ENCODE peak calls at places on chromosomes 7 and 10, in eight cellular contexts. M is right lobe of liver, Y is adrenal gland, R is HCT116, Q is sigmoid colon, K is HepG2, C is suprapubic skin, B is Peyer's patch. G is an unnamed sample.

GRCh38 chr7:81433196-81433595 is 336.7 kb downstream of the HGF start:
- DNase-seq in M (no peak), Y (no peak), R (no peak), Q (no peak), K (no peak), C (no peak), B (no peak), G (no peak)

GRCh38 chr10:122675278-122675677 is 24.4 kb downstream of the C10orf120 start:
- DNase-seq in M (no peak), Y (no peak), R (no peak), Q (no peak), K (no peak), C (peak), B (no peak), G (no peak)

GRCh38 chr7:17690030-17690429 is 250.3 kb downstream of the SNX13 start:
- DNase-seq in M (no peak), Y (no peak), R (no peak), Q (no peak), K (no peak), C (no peak), B (no peak), G (no peak)

GRCh38 chr10:75013522-75013921 is 97.9 kb upstream of the SAMD8 start:
- DNase-seq in M (no peak), Y (no peak), R (no peak), Q (no peak), K (no peak), C (no peak), B (no peak), G (no peak)

GRCh38 chr10:116002735-116003134 is 270.3 kb downstream of the GFRA1 start:
- DNase-seq in M (no peak), Y (no peak), R (no peak), Q (no peak), K (no peak), C (no peak), B (no peak), G (no peak)

GRCh38 chr10:89086801-89087513 is 96.4 kb downstream of the FAS start:
- DNase-seq in M (no peak), Y (peak), R (no peak), Q (peak), K (no peak), C (peak), B (peak), G (peak)

GRCh38 chr10:78588194-78588811 is 480.5 kb upstream of the ZMIZ1 start:
- DNase-seq in M (no peak), Y (no peak), R (no peak), Q (peak), K (peak), C (no peak), B (no peak), G (no peak)

GRCh38 chr10:85791846-85792532 is 574.6 kb downstream of the GRID1 start:
- DNase-seq in M (no peak), Y (no peak), R (no peak), Q (no peak), K (no peak), C (no peak), B (no peak), G (peak)

GRCh38 chr10:76649723-76650127 is 987.9 kb downstream of the KCNMA1 start:
- DNase-seq in M (no peak), Y (no peak), R (no peak), Q (peak), K (no peak), C (no peak), B (no peak), G (peak)

GRCh38 chr10:80945267-80945880 is 407.7 kb downstream of the SH2D4B start:
- DNase-seq in M (no peak), Y (no peak), R (no peak), Q (no peak), K (peak), C (no peak), B (no peak), G (no peak)

GRCh38 chr7:40530292-40530691 is 395.5 kb downstream of the SUGCT start:
- DNase-seq in M (no peak), Y (no peak), R (no peak), Q (no peak), K (no peak), C (no peak), B (no peak), G (no peak)

GRCh38 chr10:78684954-78685353 is 383.8 kb upstream of the ZMIZ1 start:
- DNase-seq in M (no peak), Y (no peak), R (no peak), Q (no peak), K (no peak), C (no peak), B (no peak), G (no peak)

GRCh38 chr10:132905661-132906060 is 36.7 kb downstream of the CFAP46 start:
- DNase-seq in M (no peak), Y (no peak), R (no peak), Q (peak), K (no peak), C (no peak), B (no peak), G (no peak)

GRCh38 chr7:4288791-4289190 is 393.3 kb upstream of the FOXK1 start:
- DNase-seq in M (no peak), Y (no peak), R (no peak), Q (no peak), K (no peak), C (no peak), B (no peak), G (no peak)

GRCh38 chr7:158734861-158735260 is 30.3 kb upstream of the NCAPG2 start:
- DNase-seq in M (no peak), Y (no peak), R (no peak), Q (no peak), K (no peak), C (no peak), B (no peak), G (no peak)

GRCh38 chr7:155363146-155363539 is 65.5 kb downstream of the INSIG1 start:
- DNase-seq in M (no peak), Y (no peak), R (no peak), Q (no peak), K (no peak), C (no peak), B (no peak), G (no peak)

GRCh38 chr10:4024846-4025245 is 239.8 kb upstream of the KLF6 start:
- DNase-seq in M (no peak), Y (no peak), R (no peak), Q (no peak), K (no peak), C (no peak), B (no peak), G (peak)

DNA sequence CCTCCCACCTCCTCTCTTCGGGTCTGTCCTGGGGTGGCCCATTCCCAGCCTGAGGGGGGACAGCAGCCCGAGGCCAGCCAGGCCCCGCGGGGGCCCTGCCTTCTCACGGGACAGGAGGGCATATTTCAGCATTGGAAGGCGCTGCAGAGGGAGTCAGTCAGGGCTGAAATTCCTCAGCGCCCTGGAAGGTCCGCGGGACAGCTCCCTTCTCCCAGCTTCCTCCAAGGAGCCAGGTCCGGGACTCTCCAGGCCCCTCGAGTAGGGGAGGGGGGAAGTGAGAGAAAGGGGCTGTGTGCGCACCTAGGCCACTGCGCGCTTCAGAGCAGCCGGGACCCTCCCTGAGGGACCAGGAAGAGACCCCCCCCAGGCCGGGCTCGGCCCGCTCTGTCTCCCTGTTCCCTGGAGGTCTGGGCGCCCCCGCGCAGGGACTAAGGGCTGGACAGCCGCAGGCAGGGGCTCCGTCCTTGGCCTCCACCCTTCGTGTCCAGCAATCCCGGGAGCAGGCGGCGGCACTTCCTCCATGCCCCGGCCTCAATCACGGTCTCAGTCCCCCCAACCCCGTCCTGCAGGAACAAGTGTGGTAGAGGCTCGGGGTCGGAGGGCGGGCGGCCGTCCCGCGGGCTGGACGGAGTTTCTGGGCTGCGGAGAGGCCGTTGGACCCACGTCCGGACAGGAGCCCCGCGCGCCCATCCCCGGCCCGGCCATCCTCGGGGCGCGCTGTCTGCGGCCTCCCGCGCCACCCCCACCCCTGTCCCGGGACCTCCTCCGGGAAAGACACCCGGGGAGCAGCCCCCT is 6.0 kb upstream of the ELFN1 start:
- DNase-seq in M (no peak), Y (peak), R (no peak), Q (peak), K (no peak), C (peak), B (no peak), G (no peak)
- TF ChIP-seq POLR2A in M (no peak), Y (no peak), R (no peak), Q (no peak), K (no peak), C (no peak), B (no peak), G (no peak)

DNA sequence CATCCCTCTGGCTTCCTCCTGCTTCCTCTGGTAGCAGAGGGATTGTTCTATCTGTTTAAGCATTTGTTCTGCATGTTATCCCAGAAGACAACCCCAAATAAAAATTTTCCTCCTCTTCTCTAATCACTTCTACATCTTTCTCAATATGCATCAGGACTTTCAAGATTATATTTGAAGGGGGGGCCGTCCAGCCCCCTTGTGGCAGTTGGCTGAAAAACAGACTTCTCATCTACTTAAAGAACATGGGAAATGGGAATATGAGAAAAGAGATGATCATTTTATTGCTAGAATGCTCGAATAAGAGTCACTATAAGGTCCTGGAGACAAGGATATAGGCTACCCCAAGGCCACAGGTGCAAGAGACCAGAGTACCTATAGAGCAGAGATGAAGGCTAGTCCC is 466.0 kb downstream of the REEP3 start:
- DNase-seq in M (no peak), Y (no peak), R (no peak), Q (no peak), K (no peak), C (no peak), B (no peak), G (no peak)
- TF ChIP-seq CTCF in M (no peak), Y (no peak), R (peak), Q (no peak), K (no peak), C (no peak), B (no peak), G (no peak)

DNA sequence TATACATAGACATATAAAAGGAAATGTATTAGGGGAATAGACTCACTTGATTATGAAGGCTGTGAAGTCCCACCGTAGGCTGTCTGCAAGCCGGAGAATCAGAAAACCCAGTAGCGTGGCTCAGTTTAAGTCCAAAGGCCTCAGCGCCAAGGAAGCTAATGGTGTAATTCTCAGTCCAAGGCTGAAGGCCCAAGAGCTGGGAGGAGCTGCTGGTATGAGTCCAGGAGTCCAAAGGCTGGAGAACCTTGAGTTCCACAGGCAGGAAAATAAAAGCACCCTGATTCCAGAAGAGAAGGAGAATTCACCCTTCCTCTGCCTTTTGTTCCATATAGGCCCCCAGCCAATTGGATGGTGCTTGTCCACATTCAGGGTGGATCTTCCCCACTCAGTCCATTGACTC is 166.2 kb upstream of the TAC1 start:
- DNase-seq in M (no peak), Y (no peak), R (no peak), Q (no peak), K (no peak), C (no peak), B (no peak), G (no peak)
- TF ChIP-seq POLR2A in M (no peak), Y (no peak), R (no peak), Q (no peak), K (no peak), C (no peak), B (no peak), G (no peak)

GRCh38 chr7:100089458-100090201 is 861 bp downstream of the COPS6 start:
- DNase-seq in M (no peak), Y (no peak), R (no peak), Q (no peak), K (no peak), C (no peak), B (no peak), G (no peak)

GRCh38 chr7:100090527-100091410 is 2.0 kb downstream of the COPS6 start:
- DNase-seq in M (no peak), Y (no peak), R (no peak), Q (no peak), K (no peak), C (no peak), B (no peak), G (no peak)

GRCh38 chr7:100093498-100093897 is 4.7 kb downstream of the COPS6 start:
- DNase-seq in M (no peak), Y (no peak), R (no peak), Q (peak), K (no peak), C (no peak), B (no peak), G (no peak)

GRCh38 chr7:100093054-100093453 is 4.3 kb downstream of the COPS6 start:
- DNase-seq in M (no peak), Y (no peak), R (no peak), Q (no peak), K (no peak), C (no peak), B (no peak), G (no peak)

DNA sequence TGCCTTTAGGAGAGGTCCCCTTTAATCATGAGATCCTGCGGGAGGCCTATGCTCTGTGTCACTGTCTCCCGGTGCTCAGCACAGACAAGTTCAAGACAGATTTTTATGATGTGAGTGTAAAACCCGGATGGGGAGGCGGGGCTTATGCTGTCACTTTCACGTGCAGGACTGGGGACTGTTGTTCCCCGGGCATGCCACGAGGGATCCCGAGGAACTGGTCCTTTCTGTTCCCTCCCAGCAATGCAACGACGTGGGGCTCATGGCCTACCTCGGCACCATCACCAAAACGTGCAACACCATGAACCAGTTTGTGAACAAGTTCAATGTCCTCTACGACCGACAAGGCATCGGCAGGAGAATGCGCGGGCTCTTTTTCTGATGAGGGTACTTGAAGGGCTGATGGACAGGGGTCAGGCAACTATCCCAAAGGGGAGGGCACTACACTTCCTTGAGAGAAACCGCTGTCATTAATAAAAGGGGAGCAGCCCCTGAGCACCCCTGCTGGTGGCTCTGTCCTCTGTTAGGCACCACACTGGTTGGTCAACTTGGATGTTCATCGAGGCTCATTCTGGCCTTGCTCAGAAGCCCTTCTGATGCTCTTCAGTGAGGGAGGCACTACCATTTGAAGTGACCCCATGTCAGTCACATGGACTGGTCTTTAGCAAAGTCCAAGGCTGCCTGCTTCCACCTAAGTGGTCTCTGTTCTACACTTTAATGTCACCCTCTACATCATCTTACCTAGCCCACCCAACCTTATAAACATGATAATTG is 2.8 kb downstream of the COPS6 start:
- DNase-seq in M (no peak), Y (no peak), R (no peak), Q (no peak), K (no peak), C (no peak), B (no peak), G (no peak)
- TF ChIP-seq CTCF in M (no peak), Y (no peak), R (peak), Q (no peak), K (no peak), C (no peak), B (no peak), G (no peak)

GRCh38 chr7:26864309-26865093 is at the start of gene SKAP2:
- DNase-seq in M (peak), Y (peak), R (peak), Q (peak), K (peak), C (peak), B (peak), G (peak)
- TF ChIP-seq POLR2A in M (peak), Y (peak), R (peak), Q (peak), K (peak), C (peak), B (peak), G (no peak)

GRCh38 chr7:86222806-86223205 is 420.9 kb upstream of the GRM3 start:
- DNase-seq in M (no peak), Y (no peak), R (no peak), Q (no peak), K (no peak), C (no peak), B (no peak), G (no peak)

GRCh38 chr7:86226191-86226590 is 417.5 kb upstream of the GRM3 start:
- DNase-seq in M (no peak), Y (no peak), R (no peak), Q (no peak), K (no peak), C (no peak), B (no peak), G (no peak)
- TF ChIP-seq CTCF in M (no peak), Y (no peak), R (no peak), Q (no peak), K (no peak), C (no peak), B (no peak), G (no peak)

GRCh38 chr10:1488970-1489548 is 248.3 kb downstream of the ADARB2 start:
- DNase-seq in M (no peak), Y (no peak), R (no peak), Q (no peak), K (no peak), C (no peak), B (peak), G (no peak)
- TF ChIP-seq POLR2A in M (no peak), Y (no peak), R (no peak), Q (no peak), K (no peak), C (no peak), B (no peak), G (no peak)

GRCh38 chr10:67297637-67298181 is 371.9 kb downstream of the LRRTM3 start:
- DNase-seq in M (no peak), Y (no peak), R (no peak), Q (no peak), K (no peak), C (no peak), B (no peak), G (no peak)

GRCh38 chr10:67306588-67307205 is 380.9 kb downstream of the LRRTM3 start:
- DNase-seq in M (no peak), Y (no peak), R (peak), Q (no peak), K (peak), C (no peak), B (no peak), G (no peak)

GRCh38 chr10:67296926-67297325 is 371.1 kb downstream of the LRRTM3 start:
- DNase-seq in M (no peak), Y (no peak), R (no peak), Q (no peak), K (no peak), C (no peak), B (no peak), G (no peak)

DNA sequence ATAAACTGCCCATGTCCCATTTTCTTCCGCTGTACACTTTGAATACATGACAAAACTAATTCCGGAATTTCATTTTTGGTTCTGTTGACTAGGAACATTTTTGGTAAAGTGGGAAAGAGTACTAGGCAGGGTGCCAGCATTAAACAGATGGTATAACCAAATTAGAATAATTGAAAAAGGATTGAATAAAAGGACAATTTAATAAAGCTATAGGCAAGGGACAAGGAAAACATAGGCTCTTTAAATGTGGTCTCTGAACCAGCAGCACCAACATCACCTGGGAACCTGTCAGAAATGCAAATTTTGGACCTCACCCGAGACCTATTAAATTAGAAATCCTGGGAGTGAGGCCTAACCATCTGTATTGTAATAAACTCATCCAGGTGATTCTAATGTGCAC is 376.9 kb downstream of the LRRTM3 start:
- DNase-seq in M (no peak), Y (no peak), R (no peak), Q (no peak), K (no peak), C (no peak), B (no peak), G (no peak)
- TF ChIP-seq CTCF in M (no peak), Y (no peak), R (no peak), Q (no peak), K (no peak), C (no peak), B (no peak), G (no peak)